ENCODE peak calls at places on chromosomes 12 and 14, in seven cellular contexts. K is tibial artery, Y is epithelial cell of esophagus, I is NCI-H2171 treated with DMSO at 0.1 percent for 48 hours, P is midbrain, H is HS-5, V is psoas muscle. D is an unnamed sample.

GRCh38 chr12:14514154-14514842 is 53.4 kb downstream of the PLBD1 start:
- DNase-seq in P (peak; percentile 2), V (no peak), K (no peak), Y (peak; percentile 97), I (no peak), H (no peak), D (no peak)

GRCh38 chr12:3073438-3074255 is 3.5 kb upstream of the TSPAN9 start:
- DNase-seq in I (peak; percentile 83), K (peak; percentile 90), V (peak; percentile 92), P (peak; percentile 77), H (peak; percentile 39), Y (peak; percentile 87), D (peak; percentile 54)

GRCh38 chr12:69196302-69197288 is 42.8 kb upstream of the CPSF6 start:
- DNase-seq in Y (peak; percentile 41), H (no peak), P (no peak), V (no peak), K (no peak), I (peak; percentile 22), D (no peak)

GRCh38 chr12:75378354-75378753 is 12.5 kb upstream of the GLIPR1L2 start:
- DNase-seq in K (no peak), P (no peak), H (no peak), Y (no peak), V (no peak), I (no peak), D (no peak)

GRCh38 chr12:15356831-15357456 is 34.6 kb downstream of the PTPRO start:
- DNase-seq in I (no peak), H (no peak), Y (no peak), K (no peak), P (no peak), V (no peak), D (no peak)

GRCh38 chr12:86257173-86257572 is 982 bp upstream of the MGAT4C start:
- DNase-seq in I (no peak), P (no peak), Y (no peak), H (no peak), V (no peak), K (no peak), D (no peak)

GRCh38 chr12:16437281-16437816 is 89.9 kb downstream of the MGST1 start:
- DNase-seq in K (no peak), Y (peak; percentile 21), H (no peak), P (no peak), V (no peak), I (no peak), D (no peak)

GRCh38 chr14:55446127-55446736 is 5.8 kb upstream of the TBPL2 start:
- DNase-seq in P (peak; percentile 77), K (no peak), V (no peak), H (peak; percentile 51), Y (peak; percentile 81), I (peak; percentile 54), D (no peak)

GRCh38 chr14:58216544-58216943 is 16.6 kb downstream of the ACTR10 start:
- DNase-seq in I (no peak), P (no peak), H (no peak), Y (no peak), K (no peak), V (no peak), D (no peak)